ENCODE peak calls at places on chromosomes 12 and 14, in nine cellular contexts. K is endodermal cell; O is CD8-positive, alpha-beta T cell; Z is heart right ventricle; A is suprapubic skin; P is OCI-LY7; M is right lobe of liver; G is cardiac muscle cell; Q is PC-3. N is an unnamed sample.

GRCh38 chr14:79412822-79413221 is 798.5 kb downstream of the DIO2 start:
- DNase-seq in K (no peak), Z (no peak), Q (peak; percentile 51), O (no peak), G (no peak), P (no peak), A (no peak), M (no peak), N (no peak)

GRCh38 chr14:82313889-82314288 is 780.2 kb upstream of the SEL1L start:
- DNase-seq in P (no peak), Q (peak; percentile 18), O (no peak), K (no peak), G (no peak), A (no peak), M (no peak), Z (no peak), N (no peak)

GRCh38 chr14:54727929-54728328 is 161.0 kb downstream of the SAMD4A start:
- DNase-seq in Q (no peak), K (no peak), M (no peak), O (no peak), A (no peak), P (no peak), G (no peak), Z (no peak), N (no peak)

GRCh38 chr12:31756977-31757420 is 28.2 kb upstream of the AMN1 start:
- DNase-seq in O (no peak), K (no peak), M (no peak), P (no peak), G (peak; percentile 34), A (no peak), Q (peak; percentile 52), Z (no peak), N (no peak)

GRCh38 chr12:119181202-119181601 is 2.5 kb downstream of the HSPB8 start:
- DNase-seq in O (no peak), K (no peak), Q (no peak), A (no peak), P (no peak), M (no peak), Z (no peak), G (no peak), N (no peak)

GRCh38 chr12:102917026-102917787 is at the start of gene PAH:
- DNase-seq in Z (no peak), G (no peak), Q (no peak), O (peak; percentile 27), K (peak; percentile 94), A (no peak), M (peak; percentile 92), P (peak; percentile 4), N (peak; percentile 76)

GRCh38 chr12:123047289-123047688 is 66.8 kb downstream of the ARL6IP4 start:
- DNase-seq in Z (no peak), K (no peak), M (no peak), A (no peak), O (no peak), P (no peak), G (no peak), Q (no peak), N (no peak)

GRCh38 chr12:26736563-26737486 is 96.2 kb downstream of the ITPR2 start:
- DNase-seq in K (no peak), O (no peak), G (no peak), Q (peak; percentile 88), Z (no peak), M (no peak), A (no peak), P (no peak), N (no peak)

GRCh38 chr14:36086629-36087380 is 89.7 kb downstream of the PTCSC3 start:
- DNase-seq in A (no peak), G (no peak), K (no peak), Z (no peak), M (no peak), P (no peak), Q (no peak), O (no peak), N (no peak)

GRCh38 chr14:52703225-52703624 is 3.8 kb upstream of the PSMC6 start:
- DNase-seq in Z (no peak), Q (peak; percentile 97), K (no peak), M (peak; percentile 46), O (no peak), P (no peak), G (peak; percentile 98), A (no peak), N (no peak)

GRCh38 chr12:64273527-64274403 is 51.7 kb upstream of the KICS2 start:
- DNase-seq in K (peak; percentile 93), G (peak; percentile 20), Q (peak; percentile 73), O (no peak), M (no peak), P (no peak), Z (no peak), A (no peak), N (no peak)

GRCh38 chr14:37658174-37658573 is 62.7 kb downstream of the TTC6 start:
- DNase-seq in M (no peak), K (no peak), A (no peak), P (no peak), Z (no peak), Q (peak; percentile 77), O (no peak), G (no peak), N (no peak)

DNA sequence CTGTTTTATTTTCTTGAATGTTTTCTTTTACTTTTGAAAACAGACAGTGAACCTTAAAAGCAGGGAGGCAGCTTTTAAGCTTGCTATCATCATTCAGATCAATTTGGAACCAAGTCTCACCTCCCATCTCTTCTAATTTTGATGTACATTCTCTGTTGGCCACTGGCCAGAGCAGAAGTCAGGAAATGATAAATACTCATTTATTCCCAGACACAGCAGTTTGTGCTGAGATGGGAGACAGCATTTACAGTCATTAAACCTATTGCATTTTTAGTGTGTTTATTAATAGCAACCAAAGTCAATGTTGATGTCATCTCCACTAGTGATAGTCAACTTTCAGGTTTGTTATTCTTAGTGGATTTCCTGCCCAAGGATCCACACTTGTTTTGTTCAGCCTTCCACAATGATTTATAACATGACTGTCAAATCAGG is 320.0 kb upstream of the ATP2B1 start:
- DNase-seq in Q (peak; percentile 65), M (no peak), A (no peak), O (no peak), Z (no peak), K (no peak), P (no peak), G (no peak), N (no peak)
- H3K4me3 ChIP-seq in Q (no peak overlapping the region), M (no peak overlapping the region), A (no peak overlapping the region), O (no peak overlapping the region), Z (no peak overlapping the region), K (no peak overlapping the region), P (no peak overlapping the region), G (no peak overlapping the region), N (no peak overlapping the region)

GRCh38 chr14:22560638-22561365 is 28.2 kb downstream of the DAD1 start:
- DNase-seq in A (no peak), Q (peak; percentile 32), Z (no peak), O (peak; percentile 22), M (no peak), K (no peak), G (no peak), P (no peak), N (no peak)
- H3K4me1 ChIP-seq in A (peaks cover 17% of the 10 kb centered on the region), Q (peaks cover 39% of the 10 kb centered on the region), Z (peaks cover 53% of the 10 kb centered on the region), O (peaks cover 88% of the 10 kb centered on the region), M (peaks cover 28% of the 10 kb centered on the region), K (peaks cover 11% of the 10 kb centered on the region), G (peaks cover 26% of the 10 kb centered on the region), P (peaks cover 91% of the 10 kb centered on the region), N (peaks cover 34% of the 10 kb centered on the region)

GRCh38 chr14:61609885-61610284 is 85.4 kb upstream of the HIF1A start:
- DNase-seq in Q (no peak), K (no peak), G (peak; percentile 90), A (no peak), M (no peak), Z (no peak), O (no peak), P (no peak), N (no peak)

GRCh38 chr14:61609143-61609851 is 86.0 kb upstream of the HIF1A start:
- DNase-seq in O (no peak), G (peak; percentile 70), M (no peak), Q (peak; percentile 87), K (peak; percentile 79), Z (no peak), P (no peak), A (no peak), N (no peak)

GRCh38 chr14:61608245-61609142 is 86.8 kb upstream of the HIF1A start:
- DNase-seq in A (no peak), M (no peak), P (no peak), K (no peak), Z (no peak), O (no peak), Q (peak; percentile 41), G (peak; percentile 64), N (no peak)

GRCh38 chr14:61610900-61611299 is 84.4 kb upstream of the HIF1A start:
- DNase-seq in P (no peak), Z (no peak), O (no peak), A (no peak), K (no peak), G (no peak), Q (no peak), M (no peak), N (no peak)

DNA sequence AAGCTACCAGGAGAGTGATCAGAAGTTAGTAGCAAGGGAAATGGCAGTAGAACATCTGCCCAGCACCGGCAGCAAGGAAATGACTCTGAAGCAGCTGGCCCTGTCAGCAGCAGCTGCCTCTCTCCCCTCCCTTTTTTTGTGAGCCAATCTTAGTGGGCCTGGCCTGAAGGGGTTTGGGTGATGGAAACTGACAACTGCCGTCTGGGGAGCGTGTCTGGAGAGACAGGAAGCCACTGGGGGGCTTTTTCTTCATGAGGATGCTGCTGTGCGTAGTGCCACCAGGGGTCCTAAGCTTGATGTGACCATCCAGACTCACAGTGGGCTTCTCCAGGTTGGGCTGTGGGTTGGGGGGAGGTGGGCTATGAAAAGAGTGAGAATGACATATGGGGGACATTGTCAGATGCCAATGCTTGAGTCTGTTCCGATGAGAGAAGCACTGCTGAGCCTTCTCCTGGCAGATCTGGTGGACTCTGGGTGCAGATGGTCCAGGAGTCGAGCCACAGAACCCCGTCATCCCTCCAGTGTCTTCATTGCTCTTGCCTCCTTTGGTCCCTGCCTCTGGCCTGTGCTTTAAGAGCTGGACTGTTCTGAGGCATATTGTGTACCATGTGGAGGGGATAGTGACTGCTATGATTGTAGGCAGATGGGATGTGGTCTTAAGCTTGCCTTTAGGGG is 87.6 kb upstream of the HIF1A start:
- DNase-seq in A (no peak), Q (no peak), G (no peak), O (peak; percentile 30), K (peak; percentile 67), M (no peak), P (peak; percentile 86), Z (no peak), N (no peak)
- TF ChIP-seq CTCF in A (no peak), Q (no peak), G (no peak), O (no peak), K (peak; percentile 65), M (no peak), P (peak; percentile 73), Z (no peak), N (no peak)

GRCh38 chr14:80468331-80469122 is 257.2 kb upstream of the DIO2 start:
- DNase-seq in G (no peak), Q (no peak), M (no peak), Z (no peak), P (no peak), O (no peak), K (no peak), A (no peak), N (no peak)
- H3K4me3 ChIP-seq in G (no peak overlapping the region), Q (no peak overlapping the region), M (no peak overlapping the region), Z (no peak overlapping the region), P (no peak overlapping the region), O (no peak overlapping the region), K (no peak overlapping the region), A (no peak overlapping the region), N (no peak overlapping the region)